ENCODE peak calls at places on chromosomes 12 and 14, in ten cellular contexts. L is NCI-H345; X is tibial nerve; U is activated CD4-positive, CD25-positive, alpha-beta regulatory T cell; J is OCI-LY7; B is posterior cingulate gyrus; O is left ventricle myocardium superior; E is NCI-H1694 treated with DMSO at 0.1 percent for 48 hours; F is non-pigmented ciliary epithelial cell; C is GM04504. G is an unnamed sample.

GRCh38 chr14:105387530-105387922 is 10.8 kb upstream of the TEX22 start:
- DNase-seq in U (no peak), J (no peak), L (no peak), C (no peak), X (no peak), B (no peak), F (no peak), E (no peak), O (no peak), G (no peak)

GRCh38 chr12:104735801-104736200 is 222.3 kb downstream of the SLC41A2 start:
- DNase-seq in F (no peak), J (no peak), U (no peak), B (no peak), L (no peak), O (no peak), C (no peak), E (no peak), X (no peak), G (no peak)

GRCh38 chr12:109678732-109679131 is 34.9 kb upstream of the FAM222A start:
- DNase-seq in U (no peak), L (no peak), J (no peak), X (no peak), C (no peak), E (peak; percentile 34), B (no peak), O (no peak), F (no peak), G (no peak)

GRCh38 chr12:123083661-123084571 is 67.0 kb downstream of the PITPNM2 start:
- DNase-seq in E (no peak), X (no peak), L (no peak), F (no peak), O (no peak), U (no peak), J (peak; percentile 58), B (no peak), C (no peak), G (no peak)

GRCh38 chr12:25585021-25585523 is 32.0 kb upstream of the LMNTD1 start:
- DNase-seq in L (no peak), F (peak; percentile 34), X (peak; percentile 31), C (peak; percentile 13), J (no peak), O (no peak), U (no peak), E (no peak), B (no peak), G (no peak)

GRCh38 chr12:123035841-123036240 is 55.4 kb downstream of the ARL6IP4 start:
- DNase-seq in B (no peak), U (no peak), O (no peak), E (no peak), F (no peak), C (no peak), J (no peak), X (no peak), L (no peak), G (no peak)

GRCh38 chr14:25233613-25234012 is 183.7 kb upstream of the STXBP6 start:
- DNase-seq in F (no peak), J (no peak), X (no peak), E (no peak), U (no peak), C (no peak), L (no peak), B (no peak), O (no peak), G (no peak)

GRCh38 chr14:102891556-102891955 is 30.9 kb upstream of the AMN start:
- DNase-seq in O (no peak), U (no peak), F (peak; percentile 13), J (no peak), B (no peak), E (no peak), X (no peak), L (peak; percentile 15), C (peak; percentile 53), G (peak; percentile 12)

GRCh38 chr12:71626098-71626497 is 37.5 kb downstream of the ZFC3H1 start:
- DNase-seq in B (no peak), L (no peak), X (no peak), J (peak; percentile 53), U (no peak), F (no peak), E (no peak), C (no peak), O (no peak), G (no peak)